ENCODE peak calls at places on chromosomes 4 and X, in nine cellular contexts. T is uterus; E is heart left ventricle; H is activated T-cell treated with anti-CD3 and anti-CD28 coated beads for 48 hours; N is pons; O is activated CD4-positive, alpha-beta T cell treated with anti-CD3 and anti-CD28 coated beads for 24 hours; M is brain microvascular endothelial cell; A is anterior cingulate cortex; V is fibroblast of mammary gland. Y is an unnamed sample.
A peak's percentile ranks its signal among the peaks of the same experiment; 100 is the strongest.

GRCh38 chrX:15293471-15293870 is 22.0 kb downstream of the ASB11 start:
- DNase-seq in T (no peak), E (no peak), H (no peak), N (no peak), O (no peak), M (no peak), A (no peak), V (peak; percentile 33), Y (no peak)

GRCh38 chr4:153249199-153250154 is 45.2 kb downstream of the TRIM2 start:
- DNase-seq in T (peak; percentile 54), E (peak; percentile 89), H (peak; percentile 81), N (peak; percentile 90), O (peak; percentile 77), M (peak; percentile 47), A (peak; percentile 34), V (peak; percentile 53), Y (peak; percentile 85)

GRCh38 chrX:33132569-33132968 is 78.8 kb downstream of the DMD start:
- DNase-seq in T (no peak), E (no peak), H (no peak), N (no peak), O (no peak), M (no peak), A (no peak), V (no peak), Y (no peak)

GRCh38 chr4:168558587-168558986 is 61.7 kb downstream of the PALLD start:
- DNase-seq in T (no peak), E (no peak), H (no peak), N (no peak), O (no peak), M (peak; percentile 28), A (no peak), V (peak; percentile 33), Y (no peak)

GRCh38 chrX:151776113-151776790 is 41.7 kb downstream of the CNGA2 start:
- DNase-seq in T (no peak), E (no peak), H (no peak), N (no peak), O (no peak), M (no peak), A (no peak), V (peak; percentile 66), Y (no peak)

GRCh38 chrX:108397627-108398392 is 40.4 kb downstream of the COL4A6 start:
- DNase-seq in T (no peak), E (no peak), H (no peak), N (no peak), O (no peak), M (peak; percentile 27), A (no peak), V (peak; percentile 74), Y (no peak)

GRCh38 chrX:149487292-149487691 is 17.8 kb downstream of the IDS start:
- DNase-seq in T (no peak), E (no peak), H (no peak), N (no peak), O (no peak), M (no peak), A (no peak), V (no peak), Y (no peak)

GRCh38 chr4:10529891-10530786 is 72.9 kb upstream of the ZNF518B start:
- DNase-seq in T (peak; percentile 18), E (no peak), H (no peak), N (no peak), O (no peak), M (peak; percentile 20), A (no peak), V (no peak), Y (no peak)

GRCh38 chr4:156255608-156256007 is 301.9 kb upstream of the CTSO start:
- DNase-seq in T (no peak), E (no peak), H (no peak), N (no peak), O (no peak), M (no peak), A (no peak), V (no peak), Y (no peak)

GRCh38 chr4:177246636-177247584 is 62.8 kb upstream of the NEIL3 start:
- DNase-seq in T (no peak), E (no peak), H (no peak), N (no peak), O (no peak), M (no peak), A (no peak), V (peak; percentile 45), Y (no peak)

GRCh38 chr4:101171747-101172146 is 175.6 kb downstream of the PPP3CA start:
- DNase-seq in T (no peak), E (no peak), H (no peak), N (no peak), O (no peak), M (no peak), A (no peak), V (peak; percentile 59), Y (no peak)

GRCh38 chr4:1039493-1040343 is 28.3 kb downstream of the FGFRL1 start:
- DNase-seq in T (peak; percentile 53), E (no peak), H (no peak), N (no peak), O (no peak), M (peak; percentile 28), A (no peak), V (peak; percentile 42), Y (no peak)

GRCh38 chr4:122131562-122132157 is 20.5 kb upstream of the BLTP1 start:
- DNase-seq in T (no peak), E (no peak), H (no peak), N (no peak), O (no peak), M (no peak), A (no peak), V (no peak), Y (no peak)

GRCh38 chr4:155548173-155548572 is 118.5 kb upstream of the GUCY1A1 start:
- DNase-seq in T (no peak), E (no peak), H (no peak), N (no peak), O (no peak), M (no peak), A (no peak), V (peak; percentile 65), Y (no peak)

GRCh38 chrX:149453030-149453429 is 52.1 kb downstream of the IDS start:
- DNase-seq in T (no peak), E (no peak), H (no peak), N (no peak), O (no peak), M (peak; percentile 57), A (no peak), V (peak; percentile 68), Y (no peak)

GRCh38 chr4:85569730-85570299 is 94.9 kb downstream of the ARHGAP24 start:
- DNase-seq in T (no peak), E (no peak), H (no peak), N (no peak), O (no peak), M (no peak), A (no peak), V (no peak), Y (no peak)

GRCh38 chrX:10012776-10013175 is 45.6 kb downstream of the CLDN34 start:
- DNase-seq in T (no peak), E (no peak), H (no peak), N (no peak), O (no peak), M (no peak), A (no peak), V (no peak), Y (no peak)

GRCh38 chrX:24149346-24150050 is at the start of gene ZFX:
- DNase-seq in T (peak; percentile 65), E (peak; percentile 87), H (peak; percentile 55), N (no peak), O (no peak), M (peak; percentile 64), A (peak; percentile 18), V (peak; percentile 57), Y (no peak)

GRCh38 chr4:99816611-99817309 is at the start of gene DAPP1:
- DNase-seq in T (peak; percentile 23), E (peak; percentile 60), H (peak; percentile 60), N (peak; percentile 59), O (peak; percentile 56), M (no peak), A (no peak), V (no peak), Y (peak; percentile 69)

GRCh38 chr4:37531156-37531555 is 155.0 kb downstream of the RELL1 start:
- DNase-seq in T (no peak), E (no peak), H (no peak), N (no peak), O (no peak), M (no peak), A (no peak), V (no peak), Y (no peak)

GRCh38 chr4:86825511-86825910 is 23.7 kb downstream of the SLC10A6 start:
- DNase-seq in T (no peak), E (no peak), H (no peak), N (no peak), O (no peak), M (no peak), A (no peak), V (no peak), Y (no peak)

GRCh38 chr4:8547108-8547911 is 32.9 kb upstream of the GPR78 start:
- DNase-seq in T (no peak), E (no peak), H (no peak), N (no peak), O (no peak), M (peak; percentile 71), A (no peak), V (peak; percentile 84), Y (no peak)

GRCh38 chrX:150357790-150358189 is 5.3 kb upstream of the MAMLD1 start:
- DNase-seq in T (no peak), E (no peak), H (no peak), N (no peak), O (no peak), M (no peak), A (no peak), V (no peak), Y (no peak)